ENCODE peak calls at places on chromosomes 5 and 9, in seven cellular contexts. M, K, O, F, Q, S and Y are unnamed samples.

GRCh38 chr5:107248065-107248695 is 422.6 kb downstream of the EFNA5 start:
- DNase-seq in M (no peak), K (no peak), O (peak; percentile 61), F (peak; percentile 7), Q (peak; percentile 6), S (peak; percentile 63), Y (peak; percentile 13)

GRCh38 chr9:119053070-119053469 is 316.2 kb downstream of the BRINP1 start:
- DNase-seq in M (no peak), K (no peak), O (no peak), F (no peak), Q (no peak), S (no peak), Y (no peak)

GRCh38 chr9:126207256-126207655 is 119.4 kb upstream of the MVB12B start:
- DNase-seq in M (no peak), K (no peak), O (no peak), F (no peak), Q (no peak), S (no peak), Y (no peak)

GRCh38 chr9:4117835-4118610 is 181.8 kb downstream of the GLIS3 start:
- DNase-seq in M (no peak), K (peak; percentile 11), O (no peak), F (no peak), Q (no peak), S (no peak), Y (no peak)

GRCh38 chr5:90865194-90865593 is 306.6 kb downstream of the ADGRV1 start:
- DNase-seq in M (no peak), K (no peak), O (no peak), F (no peak), Q (no peak), S (no peak), Y (no peak)

GRCh38 chr9:109861499-109861898 is 81.5 kb downstream of the PALM2AKAP2 start:
- DNase-seq in M (no peak), K (no peak), O (no peak), F (no peak), Q (no peak), S (no peak), Y (no peak)

GRCh38 chr9:115986508-115986907 is 167.1 kb upstream of the PAPPA start:
- DNase-seq in M (no peak), K (no peak), O (no peak), F (no peak), Q (no peak), S (no peak), Y (no peak)

GRCh38 chr9:26706223-26706622 is 186.4 kb downstream of the CAAP1 start:
- DNase-seq in M (no peak), K (no peak), O (no peak), F (no peak), Q (no peak), S (no peak), Y (no peak)

GRCh38 chr5:76788362-76788761 is 30.5 kb upstream of the F2RL1 start:
- DNase-seq in M (no peak), K (no peak), O (no peak), F (no peak), Q (no peak), S (no peak), Y (no peak)